ENCODE peak calls at places on chromosomes 4 and X, in five cellular contexts. One of them, this sample, is unnamed.

GRCh38 chr4:152590179-152591031 is 54.5 kb upstream of the FBXW7 start:
- DNase-seq in suprapubic skin: no peak
- DNase-seq in right lobe of liver: no peak
- DNase-seq in body of pancreas: no peak
- DNase-seq in A549: no peak
- DNase-seq in this sample: no peak

GRCh38 chrX:24426340-24426913 is 38.7 kb upstream of the PDK3 start:
- DNase-seq in suprapubic skin: no peak
- DNase-seq in right lobe of liver: no peak
- DNase-seq in body of pancreas: no peak
- DNase-seq in A549: peak; percentile 2
- DNase-seq in this sample: no peak

GRCh38 chr4:150593996-150594395 is 12.0 kb downstream of the MAB21L2 start:
- DNase-seq in suprapubic skin: no peak
- DNase-seq in right lobe of liver: no peak
- DNase-seq in body of pancreas: no peak
- DNase-seq in A549: peak; percentile 18
- DNase-seq in this sample: no peak

GRCh38 chrX:15598031-15598430 is 2.7 kb downstream of the ACE2 start:
- DNase-seq in suprapubic skin: no peak
- DNase-seq in right lobe of liver: no peak
- DNase-seq in body of pancreas: no peak
- DNase-seq in A549: no peak
- DNase-seq in this sample: no peak

GRCh38 chrX:80138938-80139337 is 124.4 kb downstream of the TBX22 start:
- DNase-seq in suprapubic skin: no peak
- DNase-seq in right lobe of liver: no peak
- DNase-seq in body of pancreas: no peak
- DNase-seq in A549: no peak
- DNase-seq in this sample: no peak

GRCh38 chr4:94636004-94636403 is 121.8 kb upstream of the BMPR1B start:
- DNase-seq in suprapubic skin: no peak
- DNase-seq in right lobe of liver: no peak
- DNase-seq in body of pancreas: no peak
- DNase-seq in A549: no peak
- DNase-seq in this sample: no peak

GRCh38 chr4:65943076-65943475 is 272.8 kb upstream of the EPHA5 start:
- DNase-seq in suprapubic skin: no peak
- DNase-seq in right lobe of liver: no peak
- DNase-seq in body of pancreas: no peak
- DNase-seq in A549: peak; percentile 69
- DNase-seq in this sample: no peak

GRCh38 chr4:189974056-189974455 is 33.4 kb downstream of the FRG1 start:
- DNase-seq in suprapubic skin: no peak
- DNase-seq in right lobe of liver: no peak
- DNase-seq in body of pancreas: no peak
- DNase-seq in A549: peak; percentile 43
- DNase-seq in this sample: no peak

GRCh38 chrX:111880735-111881134 is 4.8 kb downstream of the TRPC5OS start:
- DNase-seq in suprapubic skin: no peak
- DNase-seq in right lobe of liver: no peak
- DNase-seq in body of pancreas: no peak
- DNase-seq in A549: no peak
- DNase-seq in this sample: no peak

GRCh38 chrX:21721175-21721574 is 36.7 kb downstream of the SMPX start:
- DNase-seq in suprapubic skin: no peak
- DNase-seq in right lobe of liver: no peak
- DNase-seq in body of pancreas: no peak
- DNase-seq in A549: no peak
- DNase-seq in this sample: no peak

GRCh38 chrX:68822641-68823410 is 6.0 kb upstream of the EFNB1 start:
- DNase-seq in suprapubic skin: no peak
- DNase-seq in right lobe of liver: no peak
- DNase-seq in body of pancreas: no peak
- DNase-seq in A549: peak; percentile 50
- DNase-seq in this sample: no peak

GRCh38 chr4:88672987-88673386 is 24.6 kb downstream of the NAP1L5 start:
- DNase-seq in suprapubic skin: no peak
- DNase-seq in right lobe of liver: no peak
- DNase-seq in body of pancreas: peak; percentile 31
- DNase-seq in A549: peak; percentile 30
- DNase-seq in this sample: no peak

GRCh38 chrX:40096395-40097091 is 1.2 kb downstream of the BCOR start:
- DNase-seq in suprapubic skin: no peak
- DNase-seq in right lobe of liver: peak; percentile 68
- DNase-seq in body of pancreas: peak; percentile 55
- DNase-seq in A549: no peak
- DNase-seq in this sample: peak; percentile 61

GRCh38 chr4:123616970-123617392 is 220.4 kb downstream of the SPRY1 start:
- DNase-seq in suprapubic skin: no peak
- DNase-seq in right lobe of liver: no peak
- DNase-seq in body of pancreas: peak; percentile 15
- DNase-seq in A549: no peak
- DNase-seq in this sample: no peak

GRCh38 chr4:763191-763810 is 57.7 kb downstream of the PCGF3 start:
- DNase-seq in suprapubic skin: no peak
- DNase-seq in right lobe of liver: peak; percentile 55
- DNase-seq in body of pancreas: no peak
- DNase-seq in A549: no peak
- DNase-seq in this sample: no peak

GRCh38 chr4:37528161-37528560 is 158.0 kb downstream of the RELL1 start:
- DNase-seq in suprapubic skin: no peak
- DNase-seq in right lobe of liver: peak; percentile 70
- DNase-seq in body of pancreas: peak; percentile 43
- DNase-seq in A549: peak; percentile 29
- DNase-seq in this sample: no peak

GRCh38 chrX:40326186-40326965 is 228.6 kb upstream of the BCOR start:
- DNase-seq in suprapubic skin: no peak
- DNase-seq in right lobe of liver: no peak
- DNase-seq in body of pancreas: no peak
- DNase-seq in A549: peak; percentile 7
- DNase-seq in this sample: no peak

GRCh38 chr4:73619351-73619750 is 885 bp downstream of the RASSF6 start:
- DNase-seq in suprapubic skin: no peak
- DNase-seq in right lobe of liver: no peak
- DNase-seq in body of pancreas: no peak
- DNase-seq in A549: no peak
- DNase-seq in this sample: no peak

GRCh38 chr4:153649572-153649991 is 34.5 kb upstream of the TLR2 start:
- DNase-seq in suprapubic skin: no peak
- DNase-seq in right lobe of liver: no peak
- DNase-seq in body of pancreas: no peak
- DNase-seq in A549: peak; percentile 38
- DNase-seq in this sample: no peak

GRCh38 chr4:140047781-140048180 is 106.2 kb downstream of the MAML3 start:
- DNase-seq in suprapubic skin: no peak
- DNase-seq in right lobe of liver: no peak
- DNase-seq in body of pancreas: no peak
- DNase-seq in A549: no peak
- DNase-seq in this sample: no peak
- H3K27ac ChIP-seq in suprapubic skin: no peak overlapping the region
- H3K27ac ChIP-seq in right lobe of liver: no peak overlapping the region
- H3K27ac ChIP-seq in body of pancreas: no peak overlapping the region
- H3K27ac ChIP-seq in A549: peak overlapping the region; percentile 91
- H3K27ac ChIP-seq in this sample: no peak overlapping the region

GRCh38 chr4:90000995-90001394 is 106.3 kb downstream of the MMRN1 start:
- DNase-seq in suprapubic skin: no peak
- DNase-seq in right lobe of liver: no peak
- DNase-seq in body of pancreas: no peak
- DNase-seq in A549: no peak
- DNase-seq in this sample: no peak

GRCh38 chr4:89997171-89997704 is 102.6 kb downstream of the MMRN1 start:
- DNase-seq in suprapubic skin: no peak
- DNase-seq in right lobe of liver: no peak
- DNase-seq in body of pancreas: no peak
- DNase-seq in A549: no peak
- DNase-seq in this sample: no peak

GRCh38 chr4:90007494-90008167 is 113.0 kb downstream of the MMRN1 start:
- DNase-seq in suprapubic skin: no peak
- DNase-seq in right lobe of liver: no peak
- DNase-seq in body of pancreas: no peak
- DNase-seq in A549: no peak
- DNase-seq in this sample: no peak

GRCh38 chr4:89998350-89999098 is 103.9 kb downstream of the MMRN1 start:
- DNase-seq in suprapubic skin: no peak
- DNase-seq in right lobe of liver: no peak
- DNase-seq in body of pancreas: no peak
- DNase-seq in A549: no peak
- DNase-seq in this sample: no peak

GRCh38 chr4:90002406-90003040 is 107.9 kb downstream of the MMRN1 start:
- DNase-seq in suprapubic skin: no peak
- DNase-seq in right lobe of liver: no peak
- DNase-seq in body of pancreas: no peak
- DNase-seq in A549: no peak
- DNase-seq in this sample: no peak
- TF ChIP-seq POLR2A in suprapubic skin: no peak
- TF ChIP-seq POLR2A in right lobe of liver: no peak
- TF ChIP-seq POLR2A in body of pancreas: no peak
- TF ChIP-seq POLR2A in A549: no peak
- TF ChIP-seq POLR2A in this sample: no peak

DNA sequence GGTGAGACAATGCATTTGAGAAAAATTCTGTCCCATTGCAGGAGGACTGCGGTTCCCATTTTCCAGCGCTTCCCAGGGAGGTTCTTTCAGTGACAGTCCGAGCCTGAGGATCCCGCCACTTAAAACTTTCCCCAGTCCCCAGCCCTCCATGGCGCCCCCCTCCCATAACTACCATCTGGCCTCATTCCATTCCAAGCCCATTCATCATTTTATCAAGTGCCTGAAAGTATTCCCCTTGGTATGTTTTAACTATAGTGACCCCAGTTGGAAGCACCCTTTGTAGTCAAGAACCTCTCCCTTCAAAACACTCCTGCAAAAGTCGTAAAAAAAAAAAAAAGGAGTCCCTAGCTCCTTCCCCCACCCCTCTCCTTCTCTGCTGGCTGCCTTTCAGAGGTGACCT is 1.2 kb downstream of the RASL11B start:
- DNase-seq in suprapubic skin: no peak
- DNase-seq in right lobe of liver: no peak
- DNase-seq in body of pancreas: no peak
- DNase-seq in A549: no peak
- DNase-seq in this sample: no peak
- H3K27ac ChIP-seq in suprapubic skin: no peak overlapping the region
- H3K27ac ChIP-seq in right lobe of liver: no peak overlapping the region
- H3K27ac ChIP-seq in body of pancreas: no peak overlapping the region
- H3K27ac ChIP-seq in A549: no peak overlapping the region
- H3K27ac ChIP-seq in this sample: peak overlapping the region; percentile 52

GRCh38 chrX:154370882-154371770 is 3.3 kb downstream of the FLNA start:
- DNase-seq in suprapubic skin: peak; percentile 95
- DNase-seq in right lobe of liver: peak; percentile 92
- DNase-seq in body of pancreas: peak; percentile 87
- DNase-seq in A549: peak; percentile 96
- DNase-seq in this sample: peak; percentile 94
- TF ChIP-seq POLR2A in suprapubic skin: peak; percentile 97
- TF ChIP-seq POLR2A in right lobe of liver: peak; percentile 93
- TF ChIP-seq POLR2A in body of pancreas: peak; percentile 95
- TF ChIP-seq POLR2A in A549: peak; percentile 100
- TF ChIP-seq POLR2A in this sample: peak; percentile 93

GRCh38 chr4:164765096-164765495 is 11.2 kb downstream of the SMIM31 start:
- DNase-seq in suprapubic skin: no peak
- DNase-seq in right lobe of liver: no peak
- DNase-seq in body of pancreas: no peak
- DNase-seq in A549: no peak
- DNase-seq in this sample: no peak

GRCh38 chr4:164755432-164755831 is 1.5 kb downstream of the SMIM31 start:
- DNase-seq in suprapubic skin: no peak
- DNase-seq in right lobe of liver: no peak
- DNase-seq in body of pancreas: no peak
- DNase-seq in A549: no peak
- DNase-seq in this sample: no peak

GRCh38 chr4:164761746-164762275 is 7.9 kb downstream of the SMIM31 start:
- DNase-seq in suprapubic skin: no peak
- DNase-seq in right lobe of liver: no peak
- DNase-seq in body of pancreas: no peak
- DNase-seq in A549: no peak
- DNase-seq in this sample: no peak

DNA sequence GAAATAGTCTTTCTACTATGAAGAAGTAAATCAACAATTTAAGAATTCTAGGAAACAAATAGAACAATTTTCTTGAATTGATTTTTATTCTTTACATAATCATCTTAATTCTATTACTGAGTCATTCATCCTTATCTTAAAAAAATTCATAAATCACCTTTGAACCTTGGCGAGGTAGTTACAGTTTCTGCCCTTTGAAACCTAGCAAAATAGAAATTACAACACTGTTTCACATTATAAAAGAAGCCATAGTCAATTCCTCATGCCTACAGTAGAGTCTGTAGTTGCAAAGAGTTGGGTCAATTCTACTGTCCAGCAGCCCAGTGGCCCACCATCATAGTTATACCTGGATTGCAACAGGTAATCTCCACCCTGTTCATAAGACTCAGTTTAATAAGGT is 7.3 kb downstream of the SMIM31 start:
- DNase-seq in suprapubic skin: no peak
- DNase-seq in right lobe of liver: no peak
- DNase-seq in body of pancreas: no peak
- DNase-seq in A549: no peak
- DNase-seq in this sample: no peak
- H3K27ac ChIP-seq in suprapubic skin: no peak overlapping the region
- H3K27ac ChIP-seq in right lobe of liver: no peak overlapping the region
- H3K27ac ChIP-seq in body of pancreas: no peak overlapping the region
- H3K27ac ChIP-seq in A549: no peak overlapping the region
- H3K27ac ChIP-seq in this sample: no peak overlapping the region

DNA sequence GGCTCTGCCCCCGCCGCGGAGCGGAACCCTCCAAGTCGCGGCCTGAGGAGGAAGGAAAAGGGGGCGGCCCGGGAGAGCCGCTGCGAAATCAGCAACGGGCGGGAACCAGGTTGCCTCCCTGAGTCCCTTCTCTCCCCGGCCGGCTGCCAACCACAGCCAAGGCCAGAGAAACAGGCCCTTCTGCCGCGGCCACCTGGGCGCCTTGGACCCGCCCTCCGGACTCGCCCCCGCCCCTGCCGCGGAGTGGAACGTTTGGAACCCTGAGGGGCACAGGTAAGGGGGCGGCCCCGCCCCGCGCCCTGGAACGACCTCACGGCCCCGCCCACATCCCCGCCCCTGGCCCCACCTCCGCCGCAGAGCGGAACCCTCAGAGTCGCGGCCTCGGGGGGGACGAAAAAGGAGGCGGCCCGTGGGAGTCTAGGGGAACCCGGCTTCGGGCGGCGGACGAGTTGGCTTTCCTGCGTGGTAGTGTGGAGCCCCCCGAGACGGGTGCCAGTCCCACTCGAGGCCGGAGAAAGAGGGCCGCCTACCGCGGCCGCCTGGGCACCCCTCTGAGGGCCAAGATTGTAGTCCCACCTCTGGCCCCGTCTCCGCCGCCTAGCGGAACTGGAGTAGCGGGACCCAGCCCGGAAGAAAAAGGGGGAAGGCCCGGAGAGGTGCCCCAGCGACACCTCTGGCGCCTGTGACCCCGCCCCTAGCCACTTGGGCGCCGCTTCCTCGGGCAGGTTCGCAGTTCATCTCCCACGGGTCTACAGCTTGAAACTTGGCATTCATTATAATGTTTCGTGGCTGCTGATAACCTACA is 669 bp upstream of the PHKA2 start:
- DNase-seq in suprapubic skin: peak; percentile 84
- DNase-seq in right lobe of liver: peak; percentile 88
- DNase-seq in body of pancreas: peak; percentile 88
- DNase-seq in A549: peak; percentile 86
- DNase-seq in this sample: peak; percentile 76
- TF ChIP-seq POLR2A in suprapubic skin: no peak
- TF ChIP-seq POLR2A in right lobe of liver: peak; percentile 28
- TF ChIP-seq POLR2A in body of pancreas: peak; percentile 65
- TF ChIP-seq POLR2A in A549: peak; percentile 35
- TF ChIP-seq POLR2A in this sample: peak; percentile 11